ENCODE peak calls at places on chromosome 1, in four cellular contexts. T is fibroblast of lung, F is astrocyte of the cerebellum, B is lung. R is an unnamed sample.

GRCh38 chr1:43522776-43523480 is 7.8 kb upstream of the PTPRF start:
- DNase-seq in B (no peak), T (peak; percentile 83), F (no peak), R (peak; percentile 92)

GRCh38 chr1:10737268-10737624 is 59.2 kb downstream of the CASZ1 start:
- DNase-seq in B (peak; percentile 51), T (no peak), F (no peak), R (no peak)

GRCh38 chr1:85361106-85361505 is 84.7 kb upstream of the BCL10 start:
- DNase-seq in B (no peak), T (peak; percentile 96), F (peak; percentile 98), R (peak; percentile 62)

GRCh38 chr1:203041351-203041932 is 15.2 kb downstream of the PPFIA4 start:
- DNase-seq in T (no peak), B (no peak), F (no peak), R (no peak)

GRCh38 chr1:19866029-19866428 is 16.2 kb upstream of the OTUD3 start:
- DNase-seq in B (no peak), F (no peak), T (no peak), R (no peak)

GRCh38 chr1:3510136-3510955 is 55.9 kb downstream of the ARHGEF16 start:
- DNase-seq in F (no peak), B (no peak), T (no peak), R (no peak)

GRCh38 chr1:184033711-184034167 is 3.8 kb downstream of the COLGALT2 start:
- DNase-seq in B (no peak), T (peak; percentile 73), F (no peak), R (no peak)

GRCh38 chr1:91545506-91546300 is 45.1 kb downstream of the CDC7 start:
- DNase-seq in F (no peak), B (no peak), T (no peak), R (no peak)

GRCh38 chr1:40381268-40382109 is 8.0 kb downstream of the SMAP2 start:
- DNase-seq in T (no peak), F (no peak), B (no peak), R (no peak)

GRCh38 chr1:94955767-94956632 is 29.1 kb upstream of the CNN3 start:
- DNase-seq in B (no peak), T (peak; percentile 27), F (no peak), R (no peak)

GRCh38 chr1:41954533-41954944 is 35.8 kb upstream of the HIVEP3 start:
- DNase-seq in T (peak; percentile 95), B (no peak), F (peak; percentile 79), R (peak; percentile 59)

GRCh38 chr1:61851849-61852692 is 109.8 kb downstream of the PATJ start:
- DNase-seq in F (peak; percentile 80), B (no peak), T (peak; percentile 53), R (no peak)

GRCh38 chr1:212161231-212161781 is 123.9 kb upstream of the PPP2R5A start:
- DNase-seq in F (peak; percentile 95), B (no peak), T (peak; percentile 91), R (no peak)

GRCh38 chr1:227891955-227892871 is 55.5 kb downstream of the WNT9A start:
- DNase-seq in F (no peak), B (no peak), T (peak; percentile 42), R (no peak)

GRCh38 chr1:185880779-185881333 is 146.7 kb downstream of the HMCN1 start:
- DNase-seq in B (no peak), F (no peak), T (no peak), R (no peak)

GRCh38 chr1:214718724-214719123 is 115.7 kb downstream of the CENPF start:
- DNase-seq in F (no peak), T (peak; percentile 47), B (no peak), R (no peak)

GRCh38 chr1:87182611-87183010 is 146.1 kb upstream of the LMO4 start:
- DNase-seq in F (no peak), B (no peak), T (no peak), R (no peak)

GRCh38 chr1:153717330-153717729 is 10.5 kb upstream of the INTS3 start:
- DNase-seq in B (no peak), F (no peak), T (no peak), R (no peak)

GRCh38 chr1:206970406-206970805 is at the start of gene FCAMR:
- DNase-seq in T (no peak), B (no peak), F (no peak), R (no peak)

GRCh38 chr1:236154126-236154525 is 11.8 kb downstream of the GPR137B start:
- DNase-seq in F (no peak), B (no peak), T (no peak), R (no peak)

GRCh38 chr1:236716160-236716559 is 29.9 kb downstream of the ACTN2 start:
- DNase-seq in T (peak; percentile 2), F (no peak), B (no peak), R (no peak)

GRCh38 chr1:202579806-202580205 is 130.4 kb downstream of the SYT2 start:
- DNase-seq in B (no peak), F (peak; percentile 93), T (peak; percentile 96), R (no peak)

GRCh38 chr1:186829679-186830587 is 1.2 kb downstream of the PLA2G4A start:
- DNase-seq in T (no peak), F (no peak), B (no peak), R (no peak)

GRCh38 chr1:237851209-237851845 is 39.4 kb downstream of the ZP4 start:
- DNase-seq in B (no peak), T (peak; percentile 55), F (peak; percentile 53), R (no peak)
- TF ChIP-seq CTCF in B (no peak), T (peak; percentile 75), F (peak; percentile 78), R (peak; percentile 97)

DNA sequence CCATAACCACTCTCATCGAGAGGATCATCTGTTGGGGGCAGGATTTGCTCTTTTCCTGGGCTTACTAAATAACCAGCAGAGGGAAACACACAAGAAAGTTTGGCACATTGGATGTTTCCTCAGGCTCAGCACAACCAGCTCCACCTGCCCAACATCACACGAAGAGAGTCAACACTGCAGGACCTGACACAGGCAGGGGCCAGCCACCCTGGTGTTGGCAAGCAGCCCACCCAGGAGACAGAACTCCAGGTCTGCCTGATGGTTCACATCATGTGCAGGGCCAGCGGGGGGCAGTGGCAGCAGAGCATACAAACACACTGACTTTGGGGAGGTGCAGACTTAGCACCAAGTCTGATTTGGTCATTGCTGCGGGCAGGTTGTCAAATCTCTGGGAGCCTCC is 182.3 kb upstream of the GALNT2 start:
- DNase-seq in T (no peak), F (no peak), B (peak; percentile 18), R (no peak)
- TF ChIP-seq CTCF in T (no peak), F (no peak), B (no peak), R (no peak)

GRCh38 chr1:70504821-70505193 is 93.7 kb downstream of the CTH start:
- DNase-seq in B (no peak), F (no peak), T (peak; percentile 71), R (no peak)

GRCh38 chr1:70504176-70504820 is 93.2 kb downstream of the CTH start:
- DNase-seq in T (peak; percentile 25), B (no peak), F (no peak), R (peak; percentile 42)

DNA sequence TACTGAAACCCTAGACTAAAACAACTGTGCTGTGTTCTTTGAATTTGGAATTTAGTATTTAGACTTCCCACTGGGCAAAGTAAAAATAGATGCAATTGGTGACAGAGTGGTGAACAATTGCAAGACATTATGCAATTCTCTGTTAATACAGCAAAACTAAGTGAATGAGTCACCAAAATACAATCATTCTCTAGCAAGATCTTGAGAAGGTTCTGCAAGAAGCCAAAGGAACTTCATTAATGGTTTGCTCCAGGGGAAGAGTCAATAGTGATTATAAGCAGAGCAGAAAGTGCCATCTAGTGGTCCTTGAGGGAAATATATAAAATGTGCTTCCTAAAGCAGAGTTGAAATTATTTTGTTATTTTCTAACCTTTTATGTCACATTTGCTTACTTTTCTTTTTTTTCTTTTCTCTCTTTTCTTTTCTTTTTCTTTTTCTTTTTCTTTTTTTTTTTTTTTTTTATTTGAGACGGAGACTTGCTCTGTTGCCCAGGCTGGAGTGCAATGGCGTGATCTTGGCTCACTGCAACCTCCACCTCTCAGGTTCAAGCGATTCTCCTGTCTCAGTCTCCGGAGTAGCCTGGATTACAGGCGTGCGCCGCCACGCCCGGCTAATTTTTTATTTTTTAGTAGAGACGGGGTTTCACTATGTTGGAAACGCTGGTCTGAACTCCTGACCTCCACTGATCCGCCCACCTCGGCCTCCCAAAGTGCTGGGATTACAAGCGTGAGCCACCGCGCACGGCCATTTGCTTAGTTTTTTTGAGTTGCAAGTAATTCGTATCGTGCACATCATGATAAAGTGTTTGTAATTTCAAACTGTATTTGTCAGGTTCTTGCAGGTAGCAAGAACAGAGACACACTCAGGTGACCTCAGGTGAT is 99.2 kb downstream of the CTH start:
- DNase-seq in B (no peak), F (peak; percentile 94), T (peak; percentile 89), R (peak; percentile 96)
- TF ChIP-seq CTCF in B (peak; percentile 64), F (peak; percentile 53), T (peak; percentile 67), R (peak; percentile 76)

DNA sequence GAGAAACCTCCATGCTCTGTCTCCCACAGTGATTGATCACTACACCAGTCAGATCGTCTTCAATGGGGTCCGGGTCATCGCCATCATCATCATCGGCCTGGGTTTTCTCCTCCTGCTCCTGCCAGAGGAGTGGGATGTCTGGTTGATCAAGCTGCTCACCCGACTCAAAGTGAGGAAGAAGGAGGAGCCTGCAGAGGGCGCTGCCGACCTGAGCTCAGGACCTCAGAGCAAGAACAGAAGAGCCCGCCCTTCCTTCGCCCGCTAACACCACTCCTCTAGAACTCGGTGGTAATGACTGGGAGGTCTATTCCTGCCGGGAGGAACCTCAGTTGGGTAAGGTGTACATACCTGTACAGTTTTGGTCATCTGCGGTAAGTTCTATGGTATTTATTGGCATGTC is 50.3 kb upstream of the COA6 start:
- DNase-seq in T (peak; percentile 3), F (no peak), B (no peak), R (no peak)
- TF ChIP-seq CTCF in T (peak; percentile 36), F (no peak), B (no peak), R (peak; percentile 40)

GRCh38 chr1:112744019-112744578 is 29.0 kb upstream of the PPM1J start:
- DNase-seq in B (no peak), F (no peak), T (peak; percentile 61), R (no peak)
- TF ChIP-seq CTCF in B (no peak), F (peak; percentile 38), T (peak; percentile 57), R (peak; percentile 59)

GRCh38 chr1:197917553-197917812 is 311 bp downstream of the LHX9 start:
- DNase-seq in T (no peak), F (no peak), B (no peak), R (no peak)

GRCh38 chr1:197915217-197915616 is 2.0 kb upstream of the LHX9 start:
- DNase-seq in B (no peak), T (no peak), F (no peak), R (no peak)

GRCh38 chr1:197917813-197918646 is 858 bp downstream of the LHX9 start:
- DNase-seq in B (no peak), F (no peak), T (no peak), R (no peak)

GRCh38 chr1:197914510-197914909 is 2.7 kb upstream of the LHX9 start:
- DNase-seq in B (no peak), T (no peak), F (no peak), R (no peak)

GRCh38 chr1:197915797-197916686 is 1.1 kb upstream of the LHX9 start:
- DNase-seq in T (peak; percentile 56), B (no peak), F (no peak), R (no peak)
- TF ChIP-seq CTCF in T (peak; percentile 54), B (no peak), F (peak; percentile 81), R (peak; percentile 64)